ENCODE peak calls at places on chromosomes 4 and X, in five cellular contexts. Q is heart left ventricle, N is ovary, U is left lung, K is tibial artery. J is an unnamed sample.

GRCh38 chr4:113057891-113058290 is 8.4 kb downstream of the ANK2 start:
- DNase-seq in Q (no peak), N (no peak), U (no peak), K (no peak), J (peak; percentile 53)

GRCh38 chr4:45453258-45453841 is 670.5 kb downstream of the GABRG1 start:
- DNase-seq in Q (no peak), N (no peak), U (no peak), K (no peak), J (peak; percentile 29)

GRCh38 chrX:129996120-129996519 is 13.7 kb downstream of the BCORL1 start:
- DNase-seq in Q (no peak), N (no peak), U (no peak), K (no peak), J (no peak)

GRCh38 chr4:31107362-31107761 is 387.2 kb downstream of the PCDH7 start:
- DNase-seq in Q (no peak), N (no peak), U (no peak), K (no peak), J (no peak)

GRCh38 chrX:151984328-151984727 is 9.9 kb upstream of the GABRE start:
- DNase-seq in Q (no peak), N (no peak), U (no peak), K (no peak), J (peak; percentile 38)

GRCh38 chrX:44872319-44872816 is 620 bp upstream of the KDM6A start:
- DNase-seq in Q (no peak), N (peak; percentile 58), U (peak; percentile 61), K (no peak), J (no peak)

GRCh38 chrX:48663241-48663640 is 20.4 kb upstream of the WAS start:
- DNase-seq in Q (no peak), N (no peak), U (no peak), K (no peak), J (no peak)

GRCh38 chrX:139204903-139205667 is 325.5 kb upstream of the F9 start:
- DNase-seq in Q (peak; percentile 53), N (no peak), U (no peak), K (no peak), J (no peak)

GRCh38 chr4:186067757-186068385 is 1.1 kb upstream of the TLR3 start:
- DNase-seq in Q (peak; percentile 55), N (peak; percentile 39), U (peak; percentile 75), K (peak; percentile 85), J (peak; percentile 5)

GRCh38 chr4:152342293-152342692 is 193.6 kb downstream of the FBXW7 start:
- DNase-seq in Q (no peak), N (no peak), U (no peak), K (no peak), J (no peak)

GRCh38 chr4:79308087-79308486 is 17.8 kb downstream of the NAA11 start:
- DNase-seq in Q (no peak), N (no peak), U (no peak), K (no peak), J (no peak)
- H3K4me3 ChIP-seq in Q (no peak overlapping the region), N (no peak overlapping the region), U (no peak overlapping the region), K (no peak overlapping the region), J (no peak overlapping the region)

GRCh38 chrX:65667157-65667502 is 324 bp upstream of the MSN start:
- DNase-seq in Q (no peak), N (no peak), U (no peak), K (no peak), J (no peak)

GRCh38 chrX:65668362-65669310 is 1.2 kb downstream of the MSN start:
- DNase-seq in Q (peak; percentile 80), N (peak; percentile 71), U (peak; percentile 76), K (peak; percentile 92), J (no peak)

GRCh38 chrX:65671286-65671685 is 3.8 kb downstream of the MSN start:
- DNase-seq in Q (no peak), N (no peak), U (no peak), K (no peak), J (no peak)

GRCh38 chrX:65671966-65672365 is 4.5 kb downstream of the MSN start:
- DNase-seq in Q (no peak), N (no peak), U (no peak), K (no peak), J (no peak)

DNA sequence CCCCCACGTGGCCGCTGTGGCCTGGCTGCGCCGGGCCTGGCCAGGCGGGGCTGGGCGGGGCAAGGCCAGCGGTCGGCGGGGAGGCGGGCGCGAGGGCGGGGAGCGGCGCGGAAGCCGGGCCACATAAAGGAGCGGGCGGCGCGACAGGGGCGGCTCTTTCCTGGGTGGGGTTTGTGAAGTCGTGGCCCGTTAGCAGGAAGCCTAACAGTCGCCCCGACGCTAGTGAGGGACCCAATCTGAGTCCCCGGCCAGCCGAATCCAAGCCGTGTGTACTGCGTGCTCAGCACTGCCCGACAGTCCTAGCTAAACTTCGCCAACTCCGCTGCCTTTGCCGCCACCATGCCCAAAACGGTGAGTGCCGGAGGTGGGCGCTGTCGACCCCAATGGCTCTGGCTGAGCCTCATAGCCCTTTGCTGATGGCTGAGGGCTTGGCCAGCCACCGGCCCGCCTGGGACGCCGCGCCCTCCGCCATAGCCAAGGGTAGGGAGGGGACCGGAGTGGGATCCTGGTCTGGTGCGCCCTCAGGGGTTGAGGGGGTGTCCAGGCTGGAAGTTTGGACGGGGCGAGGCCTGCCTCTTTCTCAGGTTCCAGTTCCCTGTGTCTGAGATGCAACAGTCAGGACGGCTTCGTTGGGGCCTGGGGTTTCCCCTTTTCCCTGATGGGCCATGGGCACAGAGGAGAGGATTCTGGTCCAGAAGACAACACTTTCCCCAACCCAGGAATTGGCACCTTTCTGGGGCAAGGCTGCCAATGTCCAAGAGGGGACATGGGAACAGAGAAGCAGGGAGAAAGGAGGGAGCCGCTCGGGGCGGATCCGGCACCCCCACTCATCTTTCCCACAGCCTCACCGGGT is at the start of gene MSN:
- DNase-seq in Q (peak; percentile 84), N (peak; percentile 70), U (peak; percentile 84), K (peak; percentile 88), J (no peak)
- TF ChIP-seq CTCF in Q (no peak), N (no peak), U (no peak), K (no peak), J (peak; percentile 32)

GRCh38 chr4:102503301-102503746 is 2.2 kb downstream of the NFKB1 start:
- DNase-seq in Q (no peak), N (no peak), U (no peak), K (no peak), J (no peak)
- H3K4me3 ChIP-seq in Q (no peak overlapping the region), N (no peak overlapping the region), U (no peak overlapping the region), K (peak overlapping the region; percentile 89), J (peak overlapping the region; percentile 17)

DNA sequence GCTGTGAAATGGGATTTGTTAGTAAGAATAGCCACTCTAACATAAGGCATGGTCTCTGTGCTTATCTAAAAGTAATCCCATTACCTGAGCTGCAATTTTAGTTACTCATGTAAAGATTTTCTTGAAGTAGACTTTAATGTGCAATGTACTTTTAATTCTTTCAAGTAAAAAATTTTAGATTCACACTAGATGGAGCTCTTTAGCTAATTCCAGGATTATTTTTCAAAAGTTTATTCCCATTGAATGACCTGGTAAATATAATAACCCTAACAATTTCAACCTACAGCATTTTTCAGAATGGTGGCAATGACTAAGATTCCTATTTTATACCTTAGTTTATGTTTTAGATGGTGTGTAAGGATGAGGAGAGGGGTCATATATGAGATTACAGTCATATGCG is 18.1 kb downstream of the USP38 start:
- DNase-seq in Q (no peak), N (no peak), U (no peak), K (no peak), J (no peak)
- TF ChIP-seq CTCF in Q (peak; percentile 23), N (no peak), U (no peak), K (peak; percentile 30), J (no peak)

GRCh38 chr4:110632506-110633357 is 9.9 kb upstream of the PITX2 start:
- DNase-seq in Q (no peak), N (no peak), U (no peak), K (no peak), J (no peak)

GRCh38 chr4:110633358-110634319 is 10.8 kb upstream of the PITX2 start:
- DNase-seq in Q (no peak), N (no peak), U (no peak), K (no peak), J (no peak)

GRCh38 chr4:110635155-110635479 is 12.2 kb upstream of the PITX2 start:
- DNase-seq in Q (no peak), N (no peak), U (no peak), K (no peak), J (no peak)

GRCh38 chr4:110636231-110636676 is 13.4 kb upstream of the PITX2 start:
- DNase-seq in Q (no peak), N (no peak), U (no peak), K (no peak), J (no peak)

DNA sequence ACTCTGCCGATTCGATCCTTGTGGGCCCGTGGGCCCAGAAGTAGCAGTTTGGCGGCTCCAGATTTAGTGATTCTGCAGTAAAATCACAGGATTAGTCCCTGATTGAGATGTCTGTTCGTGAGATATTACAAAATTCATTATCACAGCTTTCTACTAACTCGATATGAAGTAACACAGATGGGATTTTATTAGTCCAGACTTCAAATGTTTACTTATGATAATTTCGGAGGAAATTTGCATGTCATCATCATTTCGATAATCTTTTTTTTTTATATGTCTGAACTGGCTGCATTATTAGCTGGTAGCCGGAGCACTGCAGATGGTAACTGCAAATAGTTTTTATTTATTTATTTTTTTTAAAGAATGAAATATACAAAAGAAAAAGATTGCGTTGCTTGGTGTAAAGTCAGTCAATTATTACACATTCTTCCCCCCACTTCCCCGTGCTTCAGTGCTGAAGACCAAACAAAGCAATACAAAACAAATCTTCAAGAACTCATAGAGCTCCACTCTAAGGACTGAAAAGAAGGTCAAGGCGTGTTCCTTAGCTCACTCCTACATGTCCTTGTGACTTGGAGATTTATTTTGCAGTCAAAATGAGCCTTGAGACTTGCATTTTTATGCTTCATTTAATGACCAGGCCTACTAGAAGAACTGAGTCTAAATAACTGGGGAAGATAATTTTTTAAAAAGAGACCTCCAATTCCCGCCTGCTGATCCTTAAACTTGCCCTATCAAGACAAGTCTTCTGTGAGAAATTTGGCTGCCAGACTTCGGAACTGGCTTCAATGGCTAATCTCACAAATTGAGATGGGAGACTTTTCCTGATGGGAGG is 11.7 kb upstream of the PITX2 start:
- DNase-seq in Q (no peak), N (no peak), U (no peak), K (no peak), J (no peak)
- H3K4me3 ChIP-seq in Q (no peak overlapping the region), N (no peak overlapping the region), U (no peak overlapping the region), K (no peak overlapping the region), J (no peak overlapping the region)

DNA sequence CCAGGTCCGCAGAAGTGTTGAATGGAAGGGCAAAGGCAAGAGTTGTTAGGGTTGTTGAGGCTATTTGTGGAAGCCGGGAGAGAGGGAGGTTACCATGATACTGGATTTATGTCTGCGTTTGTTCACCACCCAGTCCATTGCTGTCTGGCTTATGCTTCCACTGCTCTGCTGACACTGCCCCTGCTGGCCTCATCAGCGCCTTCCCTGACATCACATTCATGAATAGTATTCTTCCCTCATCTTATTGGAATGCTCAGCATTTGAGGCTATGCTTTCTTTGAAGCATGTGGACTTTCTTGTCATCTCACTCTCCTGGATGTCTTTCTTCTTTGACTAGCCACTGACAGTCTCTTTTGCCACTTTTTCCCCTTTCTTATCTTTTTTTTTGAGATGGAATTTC is 10.3 kb downstream of the GNL3L start:
- DNase-seq in Q (peak; percentile 55), N (no peak), U (no peak), K (no peak), J (no peak)
- TF ChIP-seq CTCF in Q (no peak), N (no peak), U (no peak), K (peak; percentile 6), J (peak; percentile 10)